ENCODE peak calls at places on chromosomes 16 and 17, in nine cellular contexts. Z is sigmoid colon, V is GM12878, G is SK-N-SH, X is upper lobe of left lung, F is transverse colon, R is K562, B is H1, S is suprapubic skin. D is an unnamed sample.

GRCh38 chr16:56918467-56919012 is 13.4 kb upstream of the HERPUD1 start:
- DNase-seq in R (no peak), B (no peak), X (no peak), V (no peak), F (no peak), Z (peak; percentile 21), G (no peak), S (no peak), D (no peak)

GRCh38 chr16:27508476-27508875 is 41.2 kb downstream of the GTF3C1 start:
- DNase-seq in F (no peak), G (no peak), R (no peak), Z (no peak), X (no peak), S (no peak), V (no peak), B (no peak), D (no peak)

GRCh38 chr17:36197389-36197708 is 791 bp upstream of the CCL3L1 start:
- DNase-seq in B (peak; percentile 22), X (no peak), Z (no peak), V (no peak), S (no peak), F (no peak), G (no peak), R (no peak), D (no peak)

GRCh38 chr16:9709221-9709620 is 473.0 kb downstream of the GRIN2A start:
- DNase-seq in G (no peak), F (no peak), V (no peak), B (no peak), S (no peak), R (no peak), X (no peak), Z (no peak), D (no peak)

GRCh38 chr16:17369441-17369951 is 101.3 kb downstream of the XYLT1 start:
- DNase-seq in R (no peak), S (no peak), X (peak; percentile 81), F (peak; percentile 71), B (no peak), V (peak; percentile 53), G (no peak), Z (no peak), D (peak; percentile 59)

GRCh38 chr16:67311607-67312449 is 14.7 kb downstream of the KCTD19 start:
- DNase-seq in B (no peak), R (peak; percentile 17), V (peak; percentile 93), F (no peak), S (no peak), Z (no peak), X (no peak), G (peak; percentile 21), D (no peak)

GRCh38 chr17:34997355-34997862 is 17.1 kb downstream of the LIG3 start:
- DNase-seq in F (peak; percentile 38), R (no peak), G (no peak), S (no peak), X (peak; percentile 64), B (no peak), Z (peak; percentile 91), V (no peak), D (peak; percentile 88)

GRCh38 chr16:86050591-86051375 is 151.8 kb downstream of the IRF8 start:
- DNase-seq in Z (no peak), G (no peak), S (no peak), V (no peak), X (no peak), F (no peak), B (no peak), R (no peak), D (no peak)

GRCh38 chr16:4003166-4003565 is 113.1 kb downstream of the ADCY9 start:
- DNase-seq in F (no peak), S (no peak), X (no peak), Z (no peak), B (no peak), R (no peak), V (no peak), G (no peak), D (no peak)

GRCh38 chr16:3999890-4000325 is 116.3 kb downstream of the ADCY9 start:
- DNase-seq in Z (no peak), R (no peak), G (no peak), B (no peak), F (no peak), V (no peak), S (no peak), X (no peak), D (no peak)

GRCh38 chr16:3999479-3999868 is 116.8 kb downstream of the ADCY9 start:
- DNase-seq in G (no peak), V (no peak), F (no peak), B (no peak), S (no peak), R (no peak), X (no peak), Z (peak; percentile 82), D (no peak)

GRCh38 chr16:3997231-3997841 is 116.8 kb upstream of the CREBBP start:
- DNase-seq in R (no peak), G (no peak), S (no peak), Z (no peak), V (no peak), X (no peak), B (no peak), F (no peak), D (no peak)

DNA sequence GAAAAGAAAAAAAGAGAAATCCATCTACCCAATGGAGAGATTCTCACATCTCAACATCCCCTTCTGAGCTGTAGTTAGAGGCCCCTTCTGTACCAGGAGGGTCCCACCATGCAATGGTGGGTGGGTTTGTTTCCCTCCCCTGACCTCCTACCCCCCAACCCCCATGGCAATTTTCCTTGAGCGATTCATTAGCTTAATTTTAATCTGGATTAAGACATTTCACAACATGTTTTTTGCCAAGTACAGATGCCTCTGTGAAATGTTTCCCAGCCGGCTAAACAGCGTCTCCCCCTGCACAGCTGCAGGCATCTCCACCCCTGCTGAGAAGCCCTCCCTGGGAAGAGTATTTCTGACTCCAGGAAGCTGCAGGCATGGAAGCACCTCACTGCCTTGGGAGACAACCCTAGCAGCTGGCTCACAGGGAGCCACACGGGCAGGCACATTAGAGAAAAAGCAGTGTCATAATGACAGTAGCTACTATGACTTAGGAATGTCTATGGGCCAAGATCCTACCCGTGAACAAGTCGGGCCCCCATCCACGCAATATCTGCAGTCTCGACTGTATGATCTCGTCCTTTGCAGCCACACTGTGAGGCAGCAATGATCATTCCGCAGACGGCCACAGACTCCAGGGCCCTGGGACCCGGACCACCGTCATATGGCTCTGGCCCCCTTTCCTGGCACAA is 117.3 kb downstream of the ADCY9 start:
- DNase-seq in V (no peak), G (no peak), X (no peak), Z (no peak), B (no peak), R (no peak), S (no peak), F (no peak), D (no peak)
- TF ChIP-seq CTCF in V (no peak), G (no peak), X (no peak), Z (no peak), B (no peak), R (no peak), S (no peak), F (no peak), D (no peak)

GRCh38 chr16:21275529-21275928 is 2.6 kb downstream of the CRYM start:
- DNase-seq in Z (no peak), V (no peak), G (no peak), B (no peak), R (no peak), X (no peak), S (no peak), F (no peak), D (no peak)

GRCh38 chr16:21277045-21277926 is 804 bp downstream of the CRYM start:
- DNase-seq in X (no peak), S (no peak), V (no peak), R (no peak), B (peak; percentile 40), Z (no peak), F (no peak), G (no peak), D (no peak)

GRCh38 chr16:21276090-21276489 is 2.0 kb downstream of the CRYM start:
- DNase-seq in Z (no peak), B (peak; percentile 22), X (no peak), R (no peak), G (no peak), V (no peak), F (no peak), S (no peak), D (no peak)

GRCh38 chr16:21279501-21279900 is 1.4 kb upstream of the CRYM start:
- DNase-seq in F (no peak), S (no peak), R (no peak), V (no peak), G (no peak), Z (no peak), B (no peak), X (no peak), D (no peak)

DNA sequence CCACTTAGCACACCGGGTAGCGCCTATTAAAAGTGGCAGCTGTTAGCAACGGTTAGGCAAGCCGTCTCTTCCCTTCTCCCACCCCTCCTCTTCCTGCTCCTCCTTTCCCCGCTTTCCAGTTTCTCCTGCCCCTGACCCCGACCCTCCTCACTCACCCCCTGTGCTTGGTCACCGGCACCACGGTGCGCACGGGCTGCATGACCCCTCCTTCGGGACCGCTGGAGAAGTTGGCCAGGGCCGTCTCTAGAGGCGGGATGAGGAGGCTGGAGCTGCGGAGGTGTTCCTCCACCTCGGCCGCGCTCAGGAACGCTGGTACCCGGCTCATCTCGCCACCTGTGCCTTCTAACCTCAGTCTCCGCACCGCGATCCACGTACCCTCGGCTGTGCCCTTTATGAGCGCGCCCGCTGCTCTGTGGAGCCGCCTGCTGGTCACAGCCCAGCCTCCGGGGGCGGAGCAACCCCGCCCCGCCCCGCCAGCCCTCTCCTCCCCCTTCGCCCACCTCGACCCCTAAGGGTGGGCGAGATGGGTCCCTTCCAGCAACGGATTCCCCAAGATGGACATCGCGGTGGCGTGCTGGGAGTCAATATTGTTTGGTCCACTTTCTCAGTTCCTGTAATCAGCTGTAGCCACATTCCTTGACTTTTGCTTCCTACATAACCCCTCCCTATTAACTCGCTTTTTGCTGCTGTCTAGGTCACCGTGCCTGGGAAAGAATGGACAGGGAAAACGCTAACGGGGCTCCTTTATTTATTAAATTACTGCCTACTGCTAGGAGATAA is at the start of gene CRYM:
- DNase-seq in S (no peak), Z (peak; percentile 79), X (peak; percentile 61), G (peak; percentile 93), B (peak; percentile 91), R (peak; percentile 85), F (peak; percentile 80), V (no peak), D (peak; percentile 64)
- TF ChIP-seq EP300 in S (no peak), Z (no peak), X (no peak), G (no peak), B (no peak), R (no peak), F (no peak), V (no peak), D (no peak)

DNA sequence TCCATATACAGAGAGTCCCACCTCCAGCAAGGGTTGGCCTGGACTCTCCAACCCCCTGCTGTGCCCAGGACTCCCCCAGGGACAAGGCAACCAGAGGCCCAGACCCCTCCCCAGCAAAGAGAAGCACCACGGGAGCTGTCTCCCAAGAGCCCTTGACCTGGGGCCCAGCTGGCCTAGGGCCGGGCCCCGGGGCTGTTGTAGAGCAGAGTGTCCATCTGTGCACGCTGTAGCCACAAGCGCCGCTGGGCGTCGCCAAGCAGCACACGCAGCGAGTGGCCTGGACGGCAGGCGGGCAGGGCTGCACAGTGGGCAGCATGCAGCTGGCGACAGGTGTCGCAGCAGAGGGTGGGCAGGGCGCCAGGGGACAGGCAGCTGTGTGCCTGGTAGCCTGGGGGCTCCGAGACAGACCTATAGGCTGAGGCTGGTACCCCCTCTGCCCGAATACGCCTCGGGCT is 4.3 kb downstream of the SPATA2L start:
- DNase-seq in Z (no peak), X (no peak), V (no peak), R (no peak), G (peak; percentile 50), F (no peak), B (no peak), S (no peak), D (no peak)
- TF ChIP-seq POLR2AphosphoS5 in Z (no peak), X (no peak), V (no peak), R (no peak), G (no peak), F (no peak), B (no peak), S (no peak), D (no peak)

GRCh38 chr17:7438050-7438614 is 1.2 kb upstream of the FGF11 start:
- DNase-seq in V (no peak), G (no peak), Z (no peak), X (peak; percentile 72), B (peak; percentile 93), S (no peak), R (peak; percentile 59), F (peak; percentile 54), D (peak; percentile 53)

GRCh38 chr17:7437369-7437863 is 1.9 kb upstream of the FGF11 start:
- DNase-seq in B (no peak), V (no peak), S (no peak), Z (no peak), X (no peak), G (no peak), R (no peak), F (no peak), D (no peak)

GRCh38 chr17:7438656-7439460 is 454 bp upstream of the FGF11 start:
- DNase-seq in G (no peak), R (no peak), B (no peak), X (no peak), Z (no peak), F (no peak), V (no peak), S (no peak), D (no peak)

GRCh38 chr17:7436556-7437368 is 1.5 kb downstream of the TMEM102 start:
- DNase-seq in Z (peak; percentile 87), B (peak; percentile 87), V (no peak), X (peak; percentile 89), S (no peak), F (peak; percentile 88), G (peak; percentile 80), R (no peak), D (peak; percentile 90)

GRCh38 chr17:7435676-7436555 is 681 bp downstream of the TMEM102 start:
- DNase-seq in X (peak; percentile 71), F (peak; percentile 69), Z (no peak), R (peak; percentile 52), B (peak; percentile 84), S (no peak), G (peak; percentile 57), V (no peak), D (peak; percentile 53)
- TF ChIP-seq CTCF in X (peak; percentile 32), F (no peak), Z (no peak), R (peak; percentile 25), B (peak; percentile 4), S (no peak), G (peak; percentile 22), V (peak; percentile 20), D (no peak)

D was measured in stomach.